ENCODE peak calls at places on chromosomes 13 and 19, in eight cellular contexts. One of them, this sample, is unnamed.

GRCh38 chr19:12484011-12484370 is 625 bp downstream of the ZNF709 start:
- DNase-seq in MM.1S: no peak
- DNase-seq in SK-N-SH: no peak
- DNase-seq in PC-9: no peak
- DNase-seq in keratinocyte: no peak
- DNase-seq in neural progenitor cell: no peak
- DNase-seq in HCT116: no peak
- DNase-seq in endothelial cell of umbilical vein: no peak
- DNase-seq in this sample: no peak

GRCh38 chr13:74904547-74904946 is 577.4 kb downstream of the TBC1D4 start:
- DNase-seq in PC-9: no peak
- DNase-seq in endothelial cell of umbilical vein: no peak
- DNase-seq in MM.1S: no peak
- DNase-seq in SK-N-SH: no peak
- DNase-seq in keratinocyte: no peak
- DNase-seq in HCT116: no peak
- DNase-seq in neural progenitor cell: no peak
- DNase-seq in this sample: no peak

GRCh38 chr19:43957891-43958290 is 6.9 kb downstream of the ZNF221 start:
- DNase-seq in endothelial cell of umbilical vein: no peak
- DNase-seq in SK-N-SH: no peak
- DNase-seq in HCT116: no peak
- DNase-seq in PC-9: no peak
- DNase-seq in neural progenitor cell: no peak
- DNase-seq in MM.1S: no peak
- DNase-seq in keratinocyte: no peak
- DNase-seq in this sample: no peak

GRCh38 chr13:60572855-60573254 is 175.8 kb downstream of the TDRD3 start:
- DNase-seq in SK-N-SH: no peak
- DNase-seq in keratinocyte: no peak
- DNase-seq in MM.1S: no peak
- DNase-seq in PC-9: no peak
- DNase-seq in HCT116: no peak
- DNase-seq in neural progenitor cell: peak; percentile 30
- DNase-seq in endothelial cell of umbilical vein: no peak
- DNase-seq in this sample: no peak

GRCh38 chr13:26474286-26474685 is 83.2 kb upstream of the WASF3 start:
- DNase-seq in MM.1S: no peak
- DNase-seq in keratinocyte: no peak
- DNase-seq in SK-N-SH: no peak
- DNase-seq in endothelial cell of umbilical vein: no peak
- DNase-seq in neural progenitor cell: no peak
- DNase-seq in PC-9: no peak
- DNase-seq in HCT116: no peak
- DNase-seq in this sample: no peak

GRCh38 chr19:55241143-55241934 is 12.8 kb upstream of the TMEM86B start:
- DNase-seq in HCT116: no peak
- DNase-seq in keratinocyte: no peak
- DNase-seq in SK-N-SH: no peak
- DNase-seq in MM.1S: no peak
- DNase-seq in PC-9: no peak
- DNase-seq in endothelial cell of umbilical vein: no peak
- DNase-seq in neural progenitor cell: no peak
- DNase-seq in this sample: no peak

GRCh38 chr13:109400192-109400591 is 386.2 kb downstream of the IRS2 start:
- DNase-seq in keratinocyte: no peak
- DNase-seq in MM.1S: no peak
- DNase-seq in SK-N-SH: no peak
- DNase-seq in endothelial cell of umbilical vein: no peak
- DNase-seq in neural progenitor cell: no peak
- DNase-seq in HCT116: no peak
- DNase-seq in PC-9: no peak
- DNase-seq in this sample: no peak

GRCh38 chr13:111584101-111584500 is 263.7 kb downstream of the TEX29 start:
- DNase-seq in SK-N-SH: no peak
- DNase-seq in PC-9: no peak
- DNase-seq in HCT116: no peak
- DNase-seq in endothelial cell of umbilical vein: no peak
- DNase-seq in keratinocyte: no peak
- DNase-seq in MM.1S: no peak
- DNase-seq in neural progenitor cell: no peak
- DNase-seq in this sample: no peak

GRCh38 chr13:23427342-23428182 is 5.9 kb downstream of the SACS start:
- DNase-seq in MM.1S: no peak
- DNase-seq in keratinocyte: no peak
- DNase-seq in PC-9: no peak
- DNase-seq in SK-N-SH: no peak
- DNase-seq in neural progenitor cell: no peak
- DNase-seq in endothelial cell of umbilical vein: peak; percentile 96
- DNase-seq in HCT116: no peak
- DNase-seq in this sample: peak; percentile 69

GRCh38 chr13:97223711-97224461 is 1.8 kb downstream of the MBNL2 start:
- DNase-seq in MM.1S: peak; percentile 70
- DNase-seq in neural progenitor cell: peak; percentile 42
- DNase-seq in endothelial cell of umbilical vein: peak; percentile 91
- DNase-seq in SK-N-SH: no peak
- DNase-seq in HCT116: peak; percentile 43
- DNase-seq in PC-9: peak; percentile 50
- DNase-seq in keratinocyte: peak; percentile 52
- DNase-seq in this sample: peak; percentile 83

GRCh38 chr13:80035096-80035495 is 305.8 kb downstream of the SPRY2 start:
- DNase-seq in keratinocyte: no peak
- DNase-seq in neural progenitor cell: no peak
- DNase-seq in endothelial cell of umbilical vein: no peak
- DNase-seq in HCT116: no peak
- DNase-seq in SK-N-SH: no peak
- DNase-seq in PC-9: no peak
- DNase-seq in MM.1S: no peak
- DNase-seq in this sample: no peak

GRCh38 chr19:48926909-48927308 is 6.6 kb upstream of the DHDH start:
- DNase-seq in MM.1S: no peak
- DNase-seq in neural progenitor cell: no peak
- DNase-seq in HCT116: peak; percentile 75
- DNase-seq in endothelial cell of umbilical vein: peak; percentile 82
- DNase-seq in SK-N-SH: no peak
- DNase-seq in PC-9: peak; percentile 39
- DNase-seq in keratinocyte: peak; percentile 85
- DNase-seq in this sample: peak; percentile 99

GRCh38 chr19:14159059-14159458 is 22.7 kb upstream of the ASF1B start:
- DNase-seq in MM.1S: no peak
- DNase-seq in PC-9: no peak
- DNase-seq in endothelial cell of umbilical vein: no peak
- DNase-seq in neural progenitor cell: no peak
- DNase-seq in HCT116: no peak
- DNase-seq in SK-N-SH: no peak
- DNase-seq in keratinocyte: no peak
- DNase-seq in this sample: no peak

GRCh38 chr13:59261928-59262488 is 901.7 kb downstream of the DIAPH3 start:
- DNase-seq in MM.1S: no peak
- DNase-seq in HCT116: no peak
- DNase-seq in neural progenitor cell: peak; percentile 61
- DNase-seq in endothelial cell of umbilical vein: peak; percentile 16
- DNase-seq in SK-N-SH: no peak
- DNase-seq in keratinocyte: no peak
- DNase-seq in PC-9: no peak
- DNase-seq in this sample: no peak

GRCh38 chr19:8334458-8335342 is 8.4 kb downstream of the KANK3 start:
- DNase-seq in keratinocyte: no peak
- DNase-seq in PC-9: peak; percentile 83
- DNase-seq in SK-N-SH: peak; percentile 86
- DNase-seq in endothelial cell of umbilical vein: peak; percentile 60
- DNase-seq in neural progenitor cell: peak; percentile 95
- DNase-seq in MM.1S: peak; percentile 80
- DNase-seq in HCT116: peak; percentile 82
- DNase-seq in this sample: peak; percentile 92

GRCh38 chr19:8336665-8337064 is 6.4 kb downstream of the KANK3 start:
- DNase-seq in neural progenitor cell: no peak
- DNase-seq in keratinocyte: no peak
- DNase-seq in PC-9: no peak
- DNase-seq in endothelial cell of umbilical vein: peak; percentile 50
- DNase-seq in SK-N-SH: no peak
- DNase-seq in MM.1S: no peak
- DNase-seq in HCT116: no peak
- DNase-seq in this sample: no peak

GRCh38 chr19:8336072-8336569 is 6.9 kb downstream of the KANK3 start:
- DNase-seq in SK-N-SH: no peak
- DNase-seq in endothelial cell of umbilical vein: no peak
- DNase-seq in PC-9: peak; percentile 56
- DNase-seq in neural progenitor cell: peak; percentile 29
- DNase-seq in HCT116: no peak
- DNase-seq in keratinocyte: no peak
- DNase-seq in MM.1S: no peak
- DNase-seq in this sample: no peak

GRCh38 chr19:8333771-8334457 is 9.1 kb downstream of the KANK3 start:
- DNase-seq in SK-N-SH: peak; percentile 38
- DNase-seq in keratinocyte: no peak
- DNase-seq in MM.1S: no peak
- DNase-seq in neural progenitor cell: peak; percentile 68
- DNase-seq in PC-9: no peak
- DNase-seq in endothelial cell of umbilical vein: no peak
- DNase-seq in HCT116: no peak
- DNase-seq in this sample: no peak

GRCh38 chr19:8335343-8336071 is 7.6 kb downstream of the KANK3 start:
- DNase-seq in MM.1S: no peak
- DNase-seq in neural progenitor cell: no peak
- DNase-seq in keratinocyte: no peak
- DNase-seq in PC-9: peak; percentile 68
- DNase-seq in SK-N-SH: peak; percentile 61
- DNase-seq in endothelial cell of umbilical vein: no peak
- DNase-seq in HCT116: no peak
- DNase-seq in this sample: no peak
- TF ChIP-seq CTCF in MM.1S: peak; percentile 6
- TF ChIP-seq CTCF in neural progenitor cell: peak; percentile 52
- TF ChIP-seq CTCF in keratinocyte: peak; percentile 47
- TF ChIP-seq CTCF in PC-9: peak; percentile 58
- TF ChIP-seq CTCF in SK-N-SH: peak; percentile 29
- TF ChIP-seq CTCF in endothelial cell of umbilical vein: peak; percentile 18
- TF ChIP-seq CTCF in HCT116: no peak
- TF ChIP-seq CTCF in this sample: no peak

DNA sequence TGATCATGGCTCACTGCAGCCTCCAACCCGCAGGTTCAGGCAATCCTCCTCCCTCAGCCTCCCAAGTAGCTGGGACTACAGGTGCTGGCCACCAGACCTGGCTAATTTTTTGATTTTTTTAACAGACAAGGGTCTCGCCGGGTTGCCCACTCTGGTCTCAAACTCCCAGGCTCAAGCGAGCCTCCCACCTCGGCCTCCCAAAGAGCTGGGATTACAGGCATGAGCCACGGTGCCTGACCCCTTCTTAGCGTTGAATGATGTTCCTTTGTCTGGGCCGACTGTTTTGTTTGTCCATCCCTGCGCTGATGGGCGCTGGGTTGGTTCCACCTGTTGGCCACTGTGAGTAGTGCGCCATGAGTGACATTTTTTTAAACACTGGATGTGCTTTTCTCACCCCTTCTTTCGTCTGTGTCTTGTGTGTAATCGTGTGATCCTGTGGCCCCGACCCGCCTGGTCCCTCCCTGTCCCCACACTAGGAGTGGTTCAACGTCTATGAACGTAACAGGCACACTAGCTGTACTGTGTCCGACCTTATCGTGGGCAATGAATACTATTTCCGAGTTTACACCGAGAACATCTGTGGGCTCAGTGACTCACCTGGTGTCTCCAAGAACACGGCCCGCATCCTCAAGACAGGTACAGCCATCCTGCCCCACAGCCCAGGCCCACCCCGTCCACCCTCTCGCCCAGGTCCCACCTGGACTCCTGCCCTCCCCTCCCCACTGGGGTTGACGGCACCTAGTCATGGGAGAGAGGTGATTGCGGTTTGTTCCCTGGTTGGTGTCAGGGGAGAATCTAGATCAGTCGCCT is 15.0 kb upstream of the EMC10 start:
- DNase-seq in neural progenitor cell: peak; percentile 87
- DNase-seq in HCT116: peak; percentile 48
- DNase-seq in keratinocyte: no peak
- DNase-seq in endothelial cell of umbilical vein: peak; percentile 68
- DNase-seq in SK-N-SH: peak; percentile 93
- DNase-seq in PC-9: peak; percentile 65
- DNase-seq in MM.1S: peak; percentile 58
- DNase-seq in this sample: peak; percentile 42
- H2AFZ ChIP-seq in neural progenitor cell: peak overlapping the region; percentile 89
- H2AFZ ChIP-seq in HCT116: peak overlapping the region; percentile 97
- H2AFZ ChIP-seq in keratinocyte: no peak overlapping the region
- H2AFZ ChIP-seq in endothelial cell of umbilical vein: no peak overlapping the region
- H2AFZ ChIP-seq in SK-N-SH: peak overlapping the region; percentile 48
- H2AFZ ChIP-seq in PC-9: no peak overlapping the region
- H2AFZ ChIP-seq in MM.1S: peak overlapping the region; percentile 59
- H2AFZ ChIP-seq in this sample: peak overlapping the region; percentile 79

GRCh38 chr19:16223746-16224145 is 26.0 kb downstream of the AP1M1 start:
- DNase-seq in MM.1S: no peak
- DNase-seq in neural progenitor cell: no peak
- DNase-seq in HCT116: no peak
- DNase-seq in PC-9: no peak
- DNase-seq in endothelial cell of umbilical vein: no peak
- DNase-seq in keratinocyte: no peak
- DNase-seq in SK-N-SH: no peak
- DNase-seq in this sample: no peak
- H3K36me3 ChIP-seq in MM.1S: peaks cover 5% of the 10 kb centered on the region
- H3K36me3 ChIP-seq in neural progenitor cell: no peaks in the 10 kb centered on the region
- H3K36me3 ChIP-seq in HCT116: no peaks in the 10 kb centered on the region
- H3K36me3 ChIP-seq in PC-9: peaks cover 38% of the 10 kb centered on the region
- H3K36me3 ChIP-seq in endothelial cell of umbilical vein: peaks cover 9% of the 10 kb centered on the region
- H3K36me3 ChIP-seq in keratinocyte: peaks cover 19% of the 10 kb centered on the region
- H3K36me3 ChIP-seq in SK-N-SH: peaks cover 76% of the 10 kb centered on the region
- H3K36me3 ChIP-seq in this sample: peaks cover 4% of the 10 kb centered on the region

DNA sequence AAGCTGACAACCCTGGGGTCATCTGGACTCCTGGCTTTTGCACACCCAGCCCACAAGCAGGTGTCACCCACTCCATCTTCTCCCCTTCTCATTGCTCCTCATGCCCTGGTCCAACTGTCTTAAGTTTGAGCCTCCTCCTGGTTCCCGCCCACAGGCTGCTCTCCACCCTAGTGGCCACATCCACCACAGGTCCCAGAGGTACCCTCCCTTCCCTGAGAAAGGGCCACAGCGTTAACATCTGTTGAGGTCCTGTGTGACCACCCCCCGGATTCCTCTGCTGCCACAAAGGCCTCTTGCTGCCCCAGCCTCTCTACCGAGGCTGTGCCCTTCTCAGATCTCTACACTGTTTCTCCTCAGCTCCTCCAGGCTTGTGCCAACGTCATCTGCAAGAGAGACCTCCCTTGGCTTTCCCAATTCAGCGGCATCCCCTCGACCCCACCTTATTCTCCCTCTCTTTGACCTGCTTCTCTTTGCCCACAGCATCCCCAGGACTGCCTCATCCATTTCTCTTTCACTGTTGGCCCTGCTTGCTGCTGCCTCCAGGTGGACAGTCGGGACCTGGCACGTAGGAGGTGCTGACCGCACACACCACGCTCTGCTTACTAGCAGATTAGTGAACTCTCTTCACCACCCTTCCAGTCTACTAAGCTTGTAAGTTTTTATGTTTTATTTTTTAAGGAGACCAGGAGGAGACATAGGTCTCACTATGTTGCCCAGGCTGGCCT is 33.3 kb downstream of the SUGP2 start:
- DNase-seq in keratinocyte: no peak
- DNase-seq in neural progenitor cell: peak; percentile 33
- DNase-seq in PC-9: no peak
- DNase-seq in endothelial cell of umbilical vein: no peak
- DNase-seq in MM.1S: no peak
- DNase-seq in SK-N-SH: peak; percentile 47
- DNase-seq in HCT116: no peak
- DNase-seq in this sample: no peak
- TF ChIP-seq CTCF in keratinocyte: peak; percentile 51
- TF ChIP-seq CTCF in neural progenitor cell: peak; percentile 42
- TF ChIP-seq CTCF in PC-9: peak; percentile 55
- TF ChIP-seq CTCF in endothelial cell of umbilical vein: peak; percentile 40
- TF ChIP-seq CTCF in MM.1S: peak; percentile 16
- TF ChIP-seq CTCF in SK-N-SH: peak; percentile 34
- TF ChIP-seq CTCF in HCT116: no peak
- TF ChIP-seq CTCF in this sample: peak; percentile 23